ENCODE peak calls at places on chromosome 10, in four cellular contexts. One of them, this sample, is unnamed.

GRCh38 chr10:58511765-58512469 is 755 bp upstream of the BICC1 start:
- DNase-seq in HL-60: no peak
- DNase-seq in GM12878: no peak
- DNase-seq in kidney: peak; percentile 80
- DNase-seq in this sample: peak; percentile 19

GRCh38 chr10:75395955-75396860 is 5.4 kb downstream of the ZNF503 start:
- DNase-seq in HL-60: no peak
- DNase-seq in GM12878: no peak
- DNase-seq in kidney: peak; percentile 76
- DNase-seq in this sample: peak; percentile 71

GRCh38 chr10:97888641-97889262 is 39.1 kb downstream of the GOLGA7B start:
- DNase-seq in HL-60: no peak
- DNase-seq in GM12878: no peak
- DNase-seq in kidney: peak; percentile 94
- DNase-seq in this sample: no peak

GRCh38 chr10:1151071-1152033 is 95.2 kb downstream of the WDR37 start:
- DNase-seq in HL-60: no peak
- DNase-seq in GM12878: no peak
- DNase-seq in kidney: no peak
- DNase-seq in this sample: no peak

GRCh38 chr10:92689663-92690210 is at the start of gene HHEX:
- DNase-seq in HL-60: peak; percentile 64
- DNase-seq in GM12878: no peak
- DNase-seq in kidney: peak; percentile 72
- DNase-seq in this sample: peak; percentile 71

GRCh38 chr10:13915710-13916109 is 328.9 kb downstream of the PRPF18 start:
- DNase-seq in HL-60: no peak
- DNase-seq in GM12878: no peak
- DNase-seq in kidney: no peak
- DNase-seq in this sample: no peak

GRCh38 chr10:98028168-98028770 is 2.2 kb downstream of the CRTAC1 start:
- DNase-seq in HL-60: peak; percentile 28
- DNase-seq in GM12878: no peak
- DNase-seq in kidney: no peak
- DNase-seq in this sample: peak; percentile 73

GRCh38 chr10:118472415-118472814 is 123.0 kb downstream of the PRLHR start:
- DNase-seq in HL-60: no peak
- DNase-seq in GM12878: no peak
- DNase-seq in kidney: no peak
- DNase-seq in this sample: no peak

GRCh38 chr10:99345350-99345749 is 16.2 kb downstream of the CNNM1 start:
- DNase-seq in HL-60: no peak
- DNase-seq in GM12878: no peak
- DNase-seq in kidney: no peak
- DNase-seq in this sample: no peak

GRCh38 chr10:99630439-99630838 is 10.2 kb upstream of the SLC25A28 start:
- DNase-seq in HL-60: no peak
- DNase-seq in GM12878: no peak
- DNase-seq in kidney: no peak
- DNase-seq in this sample: peak; percentile 75

GRCh38 chr10:13528875-13529713 is at the start of gene BEND7:
- DNase-seq in HL-60: no peak
- DNase-seq in GM12878: no peak
- DNase-seq in kidney: peak; percentile 76
- DNase-seq in this sample: peak; percentile 48

GRCh38 chr10:79487296-79488194 is 24.8 kb upstream of the EIF5AL1 start:
- DNase-seq in HL-60: no peak
- DNase-seq in GM12878: no peak
- DNase-seq in kidney: no peak
- DNase-seq in this sample: peak; percentile 68

GRCh38 chr10:91689731-91690168 is 56.9 kb upstream of the PPP1R3C start:
- DNase-seq in HL-60: no peak
- DNase-seq in GM12878: no peak
- DNase-seq in kidney: no peak
- DNase-seq in this sample: no peak

GRCh38 chr10:50551894-50552293 is 71.9 kb downstream of the SGMS1 start:
- DNase-seq in HL-60: no peak
- DNase-seq in GM12878: no peak
- DNase-seq in kidney: no peak
- DNase-seq in this sample: no peak

GRCh38 chr10:4127518-4128315 is 342.7 kb upstream of the KLF6 start:
- DNase-seq in HL-60: no peak
- DNase-seq in GM12878: peak; percentile 71
- DNase-seq in kidney: no peak
- DNase-seq in this sample: peak; percentile 20

GRCh38 chr10:28545967-28546644 is 13.2 kb downstream of the WAC start:
- DNase-seq in HL-60: no peak
- DNase-seq in GM12878: no peak
- DNase-seq in kidney: no peak
- DNase-seq in this sample: no peak

GRCh38 chr10:97186911-97187310 is 1.2 kb upstream of the SLIT1 start:
- DNase-seq in HL-60: no peak
- DNase-seq in GM12878: no peak
- DNase-seq in kidney: peak; percentile 39
- DNase-seq in this sample: no peak

GRCh38 chr10:4541292-4541691 is 284.7 kb upstream of the AKR1E2 start:
- DNase-seq in HL-60: no peak
- DNase-seq in GM12878: no peak
- DNase-seq in kidney: no peak
- DNase-seq in this sample: no peak

GRCh38 chr10:52740913-52741675 is 31.5 kb downstream of the MBL2 start:
- DNase-seq in HL-60: no peak
- DNase-seq in GM12878: no peak
- DNase-seq in kidney: no peak
- DNase-seq in this sample: peak; percentile 58

GRCh38 chr10:31582365-31583052 is 263.5 kb downstream of the ZEB1 start:
- DNase-seq in HL-60: no peak
- DNase-seq in GM12878: no peak
- DNase-seq in kidney: no peak
- DNase-seq in this sample: no peak

GRCh38 chr10:106560925-106561640 is 603.4 kb downstream of the SORCS1 start:
- DNase-seq in HL-60: no peak
- DNase-seq in GM12878: no peak
- DNase-seq in kidney: no peak
- DNase-seq in this sample: no peak

GRCh38 chr10:15168296-15168780 is at the start of gene NMT2:
- DNase-seq in HL-60: peak; percentile 36
- DNase-seq in GM12878: no peak
- DNase-seq in kidney: peak; percentile 97
- DNase-seq in this sample: peak; percentile 89

GRCh38 chr10:70191906-70192305 is 21.6 kb upstream of the SAR1A start:
- DNase-seq in HL-60: peak; percentile 43
- DNase-seq in GM12878: no peak
- DNase-seq in kidney: no peak
- DNase-seq in this sample: no peak

GRCh38 chr10:78594938-78595645 is 473.7 kb upstream of the ZMIZ1 start:
- DNase-seq in HL-60: no peak
- DNase-seq in GM12878: no peak
- DNase-seq in kidney: no peak
- DNase-seq in this sample: no peak

GRCh38 chr10:22228943-22229755 is 11.3 kb upstream of the EBLN1 start:
- DNase-seq in HL-60: peak; percentile 28
- DNase-seq in GM12878: peak; percentile 83
- DNase-seq in kidney: peak; percentile 95
- DNase-seq in this sample: peak; percentile 90

GRCh38 chr10:103660364-103661197 is 167.1 kb downstream of the NEURL1 start:
- DNase-seq in HL-60: peak; percentile 40
- DNase-seq in GM12878: no peak
- DNase-seq in kidney: peak; percentile 86
- DNase-seq in this sample: no peak

GRCh38 chr10:86964847-86965190 is 3.5 kb upstream of the ADIRF start:
- DNase-seq in HL-60: no peak
- DNase-seq in GM12878: no peak
- DNase-seq in kidney: no peak
- DNase-seq in this sample: no peak

GRCh38 chr10:28503114-28503513 is 29.8 kb upstream of the WAC start:
- DNase-seq in HL-60: no peak
- DNase-seq in GM12878: no peak
- DNase-seq in kidney: no peak
- DNase-seq in this sample: peak; percentile 59

DNA sequence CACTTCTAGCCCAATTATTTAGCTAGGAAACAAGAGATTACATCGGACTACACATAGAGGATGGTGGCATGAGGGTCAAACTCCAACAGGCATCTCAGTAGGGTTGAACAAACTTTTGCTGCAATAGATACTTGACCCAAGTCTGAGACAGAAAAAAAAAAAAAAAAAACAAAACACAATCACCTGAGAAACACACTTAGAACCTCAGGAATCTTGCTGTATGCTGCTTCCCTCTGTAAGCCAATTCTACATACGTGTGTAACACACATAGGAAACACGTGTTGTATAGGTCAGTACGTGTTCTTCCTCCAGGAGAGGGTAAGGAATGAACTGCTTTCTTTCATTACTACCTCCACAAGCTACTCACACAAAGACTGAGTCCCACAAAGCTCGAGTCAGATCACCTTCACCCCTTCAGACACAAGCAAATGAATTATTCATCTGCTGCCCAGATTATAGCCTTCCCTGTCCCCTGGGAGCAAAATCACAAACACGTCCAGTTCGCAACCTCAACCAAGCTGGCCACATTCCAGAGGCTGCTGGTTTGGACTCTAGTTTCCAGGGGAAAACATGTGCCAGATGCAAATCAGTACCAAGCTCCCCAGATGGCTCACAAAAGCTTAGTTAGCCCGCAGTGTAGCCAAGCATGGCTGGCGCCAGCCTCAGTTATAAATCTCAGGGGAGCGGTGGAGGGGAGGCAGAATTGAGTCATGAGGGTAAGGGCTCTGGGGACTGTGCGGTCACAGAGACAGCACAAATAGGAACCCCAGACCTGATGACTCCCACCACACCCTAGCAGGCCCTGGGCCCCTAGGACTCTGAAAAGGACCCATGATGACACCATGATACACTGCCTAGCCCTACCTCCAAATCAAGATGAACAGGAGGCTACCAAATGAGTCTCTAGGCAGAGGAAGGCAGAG is 15.1 kb downstream of the PSAP start:
- DNase-seq in HL-60: no peak
- DNase-seq in GM12878: peak; percentile 97
- DNase-seq in kidney: peak; percentile 93
- DNase-seq in this sample: peak; percentile 82
- H3K4me3 ChIP-seq in HL-60: no peak overlapping the region
- H3K4me3 ChIP-seq in GM12878: peak overlapping the region; percentile 44
- H3K4me3 ChIP-seq in kidney: no peak overlapping the region
- H3K4me3 ChIP-seq in this sample: no peak overlapping the region

GRCh38 chr10:47183726-47184084 is 116.3 kb upstream of the GDF10 start:
- DNase-seq in HL-60: no peak
- DNase-seq in GM12878: no peak
- DNase-seq in kidney: no peak
- DNase-seq in this sample: no peak
- H3K4me3 ChIP-seq in HL-60: no peak overlapping the region
- H3K4me3 ChIP-seq in GM12878: no peak overlapping the region
- H3K4me3 ChIP-seq in kidney: no peak overlapping the region
- H3K4me3 ChIP-seq in this sample: no peak overlapping the region

GRCh38 chr10:124037784-124038183 is 55.6 kb downstream of the CHST15 start:
- DNase-seq in HL-60: peak; percentile 70
- DNase-seq in GM12878: no peak
- DNase-seq in kidney: peak; percentile 46
- DNase-seq in this sample: no peak

GRCh38 chr10:124041684-124042445 is 51.5 kb downstream of the CHST15 start:
- DNase-seq in HL-60: no peak
- DNase-seq in GM12878: no peak
- DNase-seq in kidney: peak; percentile 49
- DNase-seq in this sample: no peak

GRCh38 chr10:124040454-124040853 is 52.9 kb downstream of the CHST15 start:
- DNase-seq in HL-60: no peak
- DNase-seq in GM12878: no peak
- DNase-seq in kidney: peak; percentile 64
- DNase-seq in this sample: peak; percentile 38

GRCh38 chr10:124037286-124037685 is 56.1 kb downstream of the CHST15 start:
- DNase-seq in HL-60: no peak
- DNase-seq in GM12878: no peak
- DNase-seq in kidney: peak; percentile 37
- DNase-seq in this sample: no peak

DNA sequence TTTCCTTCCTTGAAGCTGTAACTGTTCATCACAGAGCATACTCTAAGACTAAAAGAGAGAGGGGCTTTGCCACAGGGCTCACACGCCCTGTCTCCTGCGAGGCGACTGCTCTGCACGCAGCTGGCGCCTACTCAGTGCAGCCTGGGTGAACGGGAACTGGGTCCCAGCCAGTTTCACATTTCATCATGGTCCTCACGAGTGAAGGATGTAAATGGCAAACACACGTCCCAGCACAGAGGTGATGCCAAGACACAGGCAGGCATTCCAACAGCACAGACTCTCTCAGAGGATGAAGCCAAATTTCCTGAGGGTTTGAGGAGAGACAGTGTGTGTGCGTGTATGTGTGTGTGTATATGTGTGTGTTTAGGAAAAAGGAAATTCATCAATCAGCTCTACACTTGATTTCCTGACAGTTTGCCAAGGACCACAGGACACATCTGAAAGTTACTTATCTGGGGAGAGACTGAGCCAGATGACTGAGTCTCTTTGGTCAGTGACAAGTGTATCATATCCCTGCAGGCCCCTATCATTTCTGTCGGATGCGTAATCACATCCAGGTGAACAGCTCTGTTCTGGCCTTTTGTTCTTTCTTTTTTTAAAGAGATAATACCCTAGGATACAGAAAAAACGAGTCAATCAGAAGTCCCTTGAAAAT is 53.8 kb downstream of the CHST15 start:
- DNase-seq in HL-60: no peak
- DNase-seq in GM12878: no peak
- DNase-seq in kidney: peak; percentile 23
- DNase-seq in this sample: no peak
- H3K4me3 ChIP-seq in HL-60: no peak overlapping the region
- H3K4me3 ChIP-seq in GM12878: no peak overlapping the region
- H3K4me3 ChIP-seq in kidney: no peak overlapping the region
- H3K4me3 ChIP-seq in this sample: no peak overlapping the region

GRCh38 chr10:132036153-132036886 is 29.4 kb upstream of the JAKMIP3 start:
- DNase-seq in HL-60: no peak
- DNase-seq in GM12878: no peak
- DNase-seq in kidney: peak; percentile 66
- DNase-seq in this sample: no peak
- H3K4me3 ChIP-seq in HL-60: no peak overlapping the region
- H3K4me3 ChIP-seq in GM12878: no peak overlapping the region
- H3K4me3 ChIP-seq in kidney: no peak overlapping the region
- H3K4me3 ChIP-seq in this sample: no peak overlapping the region

DNA sequence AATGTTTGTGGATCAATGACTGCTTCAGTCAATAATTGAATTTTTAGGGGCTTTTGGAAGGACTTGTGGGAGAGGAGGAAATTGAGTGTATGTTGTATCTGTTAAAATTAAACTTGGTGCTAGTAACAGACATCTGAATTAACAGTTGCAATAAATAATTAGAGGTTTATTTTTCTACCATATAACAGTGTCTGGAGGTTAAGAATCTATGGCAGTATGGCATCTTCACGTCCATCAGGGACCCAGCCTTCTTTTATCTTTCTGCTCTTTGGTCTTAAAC is 72.8 kb upstream of the HABP2 start:
- DNase-seq in HL-60: no peak
- DNase-seq in GM12878: no peak
- DNase-seq in kidney: no peak
- DNase-seq in this sample: no peak
- H3K4me3 ChIP-seq in HL-60: no peak overlapping the region
- H3K4me3 ChIP-seq in GM12878: no peak overlapping the region
- H3K4me3 ChIP-seq in kidney: no peak overlapping the region
- H3K4me3 ChIP-seq in this sample: no peak overlapping the region

GRCh38 chr10:124734311-124735166 is 9.6 kb downstream of the FAM53B start:
- DNase-seq in HL-60: no peak
- DNase-seq in GM12878: no peak
- DNase-seq in kidney: peak; percentile 54
- DNase-seq in this sample: no peak
- H3K4me3 ChIP-seq in HL-60: no peak overlapping the region
- H3K4me3 ChIP-seq in GM12878: no peak overlapping the region
- H3K4me3 ChIP-seq in kidney: peak overlapping the region; percentile 8
- H3K4me3 ChIP-seq in this sample: no peak overlapping the region